ENCODE peak calls at places on chromosomes 2 and 18, in seven cellular contexts. C is neural progenitor cell, I is GM23248, E is HCT116, O is GM23338, M is hepatocyte, B is PC-3. J is an unnamed sample. For H3K36me3, the result is how much of the 10 kb centered on the place peaks cover.

GRCh38 chr2:33158482-33159003 is 211.8 kb downstream of the LTBP1 start:
- DNase-seq in C (no peak), I (peak), E (no peak), O (no peak), M (no peak), B (peak), J (no peak)

GRCh38 chr2:57893347-57893746 is 153.3 kb upstream of the VRK2 start:
- DNase-seq in C (no peak), I (no peak), E (no peak), O (no peak), M (no peak), B (no peak), J (no peak)

GRCh38 chr2:47043142-47043890 is 111.8 kb downstream of the STPG4 start:
- DNase-seq in C (no peak), I (peak), E (peak), O (peak), M (peak), B (peak), J (no peak)

GRCh38 chr18:25831226-25831828 is 259.1 kb downstream of the SS18 start:
- DNase-seq in C (no peak), I (peak), E (no peak), O (no peak), M (no peak), B (no peak), J (no peak)

GRCh38 chr2:175025946-175026345 is 20.8 kb upstream of the CHN1 start:
- DNase-seq in C (no peak), I (peak), E (no peak), O (no peak), M (no peak), B (no peak), J (no peak)

GRCh38 chr2:11784747-11785610 is 38.5 kb downstream of the LPIN1 start:
- DNase-seq in C (peak), I (peak), E (no peak), O (peak), M (peak), B (peak), J (no peak)

GRCh38 chr2:58063641-58064040 is 17.0 kb downstream of the VRK2 start:
- DNase-seq in C (no peak), I (peak), E (no peak), O (no peak), M (no peak), B (no peak), J (no peak)

GRCh38 chr18:71020342-71021096 is 731.7 kb downstream of the SOCS6 start:
- DNase-seq in C (no peak), I (peak), E (no peak), O (no peak), M (no peak), B (peak), J (no peak)

GRCh38 chr2:5932556-5933469 is 240.6 kb downstream of the SOX11 start:
- DNase-seq in C (no peak), I (no peak), E (no peak), O (no peak), M (no peak), B (no peak), J (no peak)

GRCh38 chr2:18991177-18992168 is 366.9 kb downstream of the OSR1 start:
- DNase-seq in C (no peak), I (peak), E (no peak), O (no peak), M (peak), B (peak), J (no peak)

GRCh38 chr18:45352874-45353273 is 262.4 kb upstream of the SLC14A2 start:
- DNase-seq in C (no peak), I (no peak), E (no peak), O (no peak), M (no peak), B (no peak), J (no peak)

GRCh38 chr18:45355944-45356520 is 259.2 kb upstream of the SLC14A2 start:
- DNase-seq in C (no peak), I (no peak), E (no peak), O (no peak), M (no peak), B (no peak), J (no peak)

GRCh38 chr18:45357681-45358470 is 257.4 kb upstream of the SLC14A2 start:
- DNase-seq in C (no peak), I (peak), E (no peak), O (no peak), M (no peak), B (peak), J (no peak)

GRCh38 chr18:45349447-45349846 is 265.8 kb upstream of the SLC14A2 start:
- DNase-seq in C (no peak), I (no peak), E (no peak), O (no peak), M (no peak), B (no peak), J (no peak)

GRCh38 chr18:45353530-45353929 is 261.7 kb upstream of the SLC14A2 start:
- DNase-seq in C (no peak), I (peak), E (no peak), O (no peak), M (peak), B (peak), J (no peak)
- TF ChIP-seq EZH2phosphoT487 in C (no peak), I (no peak), E (no peak), O (no peak), M (no peak), B (no peak), J (no peak)

GRCh38 chr2:120736202-120736954 is 710 bp downstream of the GLI2 start:
- DNase-seq in C (peak), I (peak), E (no peak), O (peak), M (no peak), B (no peak), J (no peak)
- TF ChIP-seq EZH2 in C (peak), I (no peak), E (no peak), O (no peak), M (no peak), B (no peak), J (no peak)

DNA sequence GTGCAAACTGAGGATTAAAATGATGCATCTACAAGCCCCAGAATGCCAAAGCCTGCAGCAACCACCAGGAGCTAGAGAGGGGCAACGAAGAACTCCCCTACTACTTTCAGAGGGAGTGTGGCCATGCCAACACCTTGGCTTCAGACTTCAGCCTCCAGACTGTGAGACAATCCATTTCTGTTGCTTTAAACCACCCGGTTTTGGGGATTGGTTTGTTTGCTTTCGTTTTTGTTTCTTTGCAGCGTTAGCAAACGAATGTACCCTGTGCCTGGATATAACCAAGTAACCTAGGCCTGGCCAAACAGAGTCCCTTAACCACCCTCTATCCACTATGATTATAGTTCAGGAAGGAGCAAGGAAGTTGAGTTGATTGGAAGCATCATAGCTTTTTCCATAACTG is 171.2 kb upstream of the NCK2 start:
- DNase-seq in C (no peak), I (peak), E (no peak), O (no peak), M (no peak), B (no peak), J (peak)
- H3K36me3 ChIP-seq in C (under half), I (under half), E (under half), O (under half), M (under half), B (under half), J (under half)

GRCh38 chr2:36356990-36357505 is 1.5 kb downstream of the CRIM1 start:
- DNase-seq in C (peak), I (peak), E (no peak), O (no peak), M (peak), B (peak), J (peak)
- TF ChIP-seq EZH2phosphoT487 in C (no peak), I (no peak), E (no peak), O (no peak), M (no peak), B (no peak), J (no peak)

DNA sequence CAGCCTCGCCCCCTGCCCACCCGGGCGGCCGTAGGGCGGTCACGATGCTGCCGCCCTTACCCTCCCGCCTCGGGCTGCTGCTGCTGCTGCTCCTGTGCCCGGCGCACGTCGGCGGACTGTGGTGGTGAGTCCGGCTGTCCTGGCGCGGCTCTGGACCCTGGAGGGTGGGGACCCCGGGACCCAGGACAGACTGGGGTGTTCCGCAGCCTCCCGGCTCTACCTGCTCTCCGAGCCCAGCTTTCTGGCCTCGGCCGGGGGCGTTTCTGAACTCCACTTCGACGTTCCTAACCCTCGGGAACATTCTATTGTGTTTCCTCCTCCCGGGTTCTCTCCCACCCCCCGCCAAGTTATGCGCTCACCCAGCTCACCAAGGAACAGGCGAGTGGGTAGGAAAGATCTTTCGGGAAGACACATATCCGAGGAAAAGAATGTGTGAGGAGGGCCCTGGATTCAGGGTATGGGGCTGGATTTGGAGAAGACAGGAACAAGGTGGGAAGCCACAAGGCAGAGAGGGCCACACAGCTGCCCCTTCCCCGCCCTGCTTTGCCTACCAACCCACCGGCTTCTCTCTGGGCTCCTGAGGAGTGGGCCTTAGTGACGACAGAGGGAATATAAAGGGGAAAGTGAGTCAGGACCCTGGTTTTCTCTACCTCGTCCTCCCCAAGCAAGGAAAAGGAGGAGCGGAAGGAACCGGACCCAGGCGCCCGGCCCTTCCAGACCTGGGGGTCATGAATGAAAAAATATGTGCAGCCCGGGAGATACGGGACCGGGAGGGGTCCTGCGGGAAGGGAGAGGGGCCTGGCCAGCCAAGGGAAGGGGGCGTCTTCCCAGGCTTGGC is 608 bp downstream of the WNT6 start:
- DNase-seq in C (no peak), I (no peak), E (no peak), O (no peak), M (no peak), B (no peak), J (no peak)
- TF ChIP-seq EZH2 in C (peak), I (peak), E (peak), O (peak), M (peak), B (peak), J (peak)

DNA sequence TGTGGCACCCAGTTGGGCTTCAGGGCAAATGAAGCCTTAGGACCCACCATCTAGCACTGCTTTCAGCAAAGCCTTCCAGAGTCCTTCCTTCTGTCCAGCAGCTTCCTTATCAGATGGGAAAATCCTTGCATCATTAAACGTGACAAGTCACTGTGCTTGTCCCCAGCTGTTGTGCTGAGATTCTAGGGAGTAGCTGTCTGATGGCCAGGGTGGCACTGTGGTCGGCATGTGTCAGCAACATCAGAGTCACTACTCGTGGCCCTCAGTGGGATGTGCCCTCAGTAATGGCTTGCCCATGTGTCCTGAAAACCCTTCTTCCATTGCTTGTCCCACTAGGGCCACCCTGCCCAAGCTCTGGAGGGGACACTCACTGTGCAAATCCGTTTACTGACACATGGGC is 102.4 kb downstream of the GBX2 start:
- DNase-seq in C (no peak), I (no peak), E (no peak), O (no peak), M (no peak), B (no peak), J (no peak)
- H3K36me3 ChIP-seq in C (under half), I (under half), E (under half), O (under half), M (under half), B (under half), J (under half)

GRCh38 chr2:187580462-187581124 is 26.4 kb upstream of the TFPI start:
- DNase-seq in C (peak), I (peak), E (peak), O (peak), M (peak), B (peak), J (peak)
- TF ChIP-seq EZH2phosphoT487 in C (no peak), I (no peak), E (no peak), O (no peak), M (no peak), B (no peak), J (no peak)

DNA sequence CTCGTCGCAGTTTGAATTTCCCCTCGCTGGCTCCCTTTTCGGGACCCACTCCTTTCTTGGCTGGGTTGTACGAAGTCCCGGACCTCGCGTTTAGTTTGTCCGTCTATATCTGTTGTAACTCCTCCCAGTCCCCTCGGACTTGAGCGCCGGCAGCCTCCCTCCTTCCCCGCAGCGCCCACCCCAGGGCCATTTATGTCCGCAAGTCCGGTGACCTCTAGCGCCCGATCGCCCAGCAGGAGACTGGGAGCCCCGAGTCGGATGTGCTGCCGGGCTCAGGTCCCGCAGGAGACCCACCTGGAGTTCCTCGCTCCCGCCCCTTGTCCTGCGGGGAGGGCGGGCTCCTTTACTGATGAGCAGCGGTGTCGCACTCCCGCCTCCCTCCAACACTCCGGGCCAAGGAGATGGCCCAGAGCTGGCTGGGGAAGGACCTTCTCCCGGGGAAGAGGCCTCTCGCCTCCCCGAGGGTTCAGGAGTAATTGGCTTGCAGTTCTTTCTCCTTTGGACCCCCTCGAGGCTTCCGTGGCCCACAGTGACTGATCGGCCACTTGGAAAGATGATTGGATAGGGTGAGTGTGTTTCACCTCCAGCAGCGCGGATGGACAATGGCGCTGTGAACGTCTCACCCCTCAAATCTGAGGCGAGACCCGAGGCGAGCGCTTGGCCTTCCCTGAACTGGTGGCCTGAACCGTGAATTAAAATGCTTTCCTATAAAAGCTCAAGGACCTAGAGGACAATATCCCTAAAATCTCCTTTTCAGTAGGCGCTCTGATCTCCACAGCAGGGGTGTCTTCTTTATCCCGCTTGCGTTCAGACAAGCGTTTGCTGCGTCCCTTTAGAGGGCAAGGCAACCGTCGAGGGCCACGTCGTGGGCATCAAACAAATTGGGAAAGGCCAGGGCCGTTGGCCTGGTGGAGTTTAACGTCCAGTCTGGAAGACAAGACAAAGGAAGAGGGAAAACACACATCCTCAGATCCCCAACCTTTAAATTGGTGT is 978 bp upstream of the RAX start:
- DNase-seq in C (peak), I (no peak), E (no peak), O (peak), M (no peak), B (no peak), J (no peak)
- TF ChIP-seq EZH2 in C (no peak), I (no peak), E (no peak), O (peak), M (peak), B (no peak), J (no peak)

GRCh38 chr2:241956521-241957110 is 87.1 kb downstream of the RTP5 start:
- DNase-seq in C (no peak), I (no peak), E (no peak), O (no peak), M (no peak), B (no peak), J (no peak)

GRCh38 chr2:241953324-241953851 is 83.9 kb downstream of the RTP5 start:
- DNase-seq in C (no peak), I (no peak), E (no peak), O (no peak), M (no peak), B (no peak), J (no peak)

GRCh38 chr2:241959751-241960269 is 90.3 kb downstream of the RTP5 start:
- DNase-seq in C (no peak), I (no peak), E (no peak), O (no peak), M (no peak), B (no peak), J (no peak)

GRCh38 chr2:241958818-241959545 is 89.5 kb downstream of the RTP5 start:
- DNase-seq in C (no peak), I (no peak), E (no peak), O (no peak), M (no peak), B (no peak), J (no peak)

DNA sequence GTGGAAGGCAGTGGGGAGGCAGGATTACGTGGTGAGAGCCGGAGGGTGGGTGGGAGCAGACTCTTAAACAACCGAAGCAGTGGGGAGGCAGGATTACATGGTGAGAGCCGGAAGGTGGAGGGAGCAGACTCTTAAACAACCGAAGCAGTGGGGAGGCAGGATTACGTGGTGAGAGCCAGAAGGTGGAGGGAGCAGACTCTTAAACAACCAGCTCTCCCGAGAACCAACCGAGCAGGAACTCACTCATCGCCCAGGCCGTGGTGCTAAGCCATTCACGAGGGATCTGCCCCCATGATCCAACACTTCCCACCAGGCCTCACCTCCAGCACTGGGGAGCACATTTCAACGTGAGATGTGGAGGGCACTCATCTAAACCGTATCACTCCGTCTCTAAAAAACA is 87.7 kb downstream of the RTP5 start:
- DNase-seq in C (no peak), I (no peak), E (no peak), O (no peak), M (no peak), B (no peak), J (no peak)
- H3K36me3 ChIP-seq in C (under half), I (under half), E (under half), O (under half), M (under half), B (under half), J (under half)

GRCh38 chr18:3230401-3231334 is 10.9 kb upstream of the MYOM1 start:
- DNase-seq in C (no peak), I (no peak), E (no peak), O (peak), M (no peak), B (peak), J (no peak)
- TF ChIP-seq EZH2phosphoT487 in C (no peak), I (no peak), E (no peak), O (no peak), M (no peak), B (no peak), J (no peak)